ENCODE peak calls at places on chromosomes 16 and 17, in seven cellular contexts. F is K562, M is HepG2, Q is Panc1, J is HCT116, L is H1, C is GM12878. U is an unnamed sample.

GRCh38 chr16:1839554-1839953 is 12.5 kb downstream of the FAHD1 start:
- DNase-seq in F (no peak), M (no peak), Q (no peak), J (no peak), L (no peak), C (no peak), U (no peak)

GRCh38 chr16:69089091-69089912 is 16.2 kb upstream of the HAS3 start:
- DNase-seq in F (peak), M (peak), Q (no peak), J (no peak), L (no peak), C (peak), U (peak)

GRCh38 chr17:62807812-62808575 is at the start of gene MARCHF10:
- DNase-seq in F (peak), M (no peak), Q (no peak), J (no peak), L (peak), C (no peak), U (peak)

GRCh38 chr16:65967376-65967775 is 399.1 kb upstream of the CDH5 start:
- DNase-seq in F (no peak), M (no peak), Q (no peak), J (no peak), L (no peak), C (no peak), U (no peak)

GRCh38 chr17:71864754-71865153 is 256.1 kb upstream of the SOX9 start:
- DNase-seq in F (no peak), M (no peak), Q (no peak), J (no peak), L (no peak), C (no peak), U (no peak)

GRCh38 chr17:2282297-2282873 is 21.2 kb downstream of the SMG6 start:
- DNase-seq in F (peak), M (peak), Q (no peak), J (peak), L (no peak), C (no peak), U (peak)

GRCh38 chr17:67466251-67466650 is 89.2 kb downstream of the PITPNC1 start:
- DNase-seq in F (no peak), M (no peak), Q (no peak), J (no peak), L (no peak), C (no peak), U (no peak)

GRCh38 chr16:20612551-20613470 is 36.6 kb upstream of the ACSM2B start:
- DNase-seq in F (no peak), M (no peak), Q (no peak), J (no peak), L (no peak), C (no peak), U (no peak)

GRCh38 chr17:63919311-63919723 is 678 bp upstream of the GH1 start:
- DNase-seq in F (peak), M (peak), Q (peak), J (peak), L (peak), C (peak), U (peak)

GRCh38 chr16:85593503-85594195 is 19.5 kb upstream of the GSE1 start:
- DNase-seq in F (no peak), M (no peak), Q (no peak), J (no peak), L (no peak), C (no peak), U (peak)

GRCh38 chr16:58028541-58029070 is 3.1 kb downstream of the MMP15 start:
- DNase-seq in F (no peak), M (no peak), Q (no peak), J (no peak), L (no peak), C (no peak), U (peak)

GRCh38 chr17:27879987-27880608 is 13.1 kb downstream of the LYRM9 start:
- DNase-seq in F (peak), M (peak), Q (peak), J (no peak), L (peak), C (peak), U (peak)

GRCh38 chr17:70278846-70279465 is 109.6 kb downstream of the KCNJ2 start:
- DNase-seq in F (no peak), M (no peak), Q (no peak), J (no peak), L (no peak), C (no peak), U (peak)

GRCh38 chr16:67552476-67552875 is 9.8 kb upstream of the CTCF start:
- DNase-seq in F (no peak), M (no peak), Q (no peak), J (no peak), L (no peak), C (no peak), U (no peak)

GRCh38 chr17:69579961-69580677 is 165.6 kb downstream of the MAP2K6 start:
- DNase-seq in F (no peak), M (no peak), Q (no peak), J (no peak), L (no peak), C (no peak), U (no peak)

GRCh38 chr16:54291107-54291980 is 4.8 kb upstream of the IRX3 start:
- DNase-seq in F (no peak), M (no peak), Q (no peak), J (no peak), L (peak), C (no peak), U (no peak)

GRCh38 chr17:55577687-55578086 is 66.4 kb upstream of the SMIM36 start:
- DNase-seq in F (no peak), M (no peak), Q (no peak), J (no peak), L (no peak), C (no peak), U (no peak)
- TF ChIP-seq SIN3A in F (no peak), M (no peak), Q (no peak), J (no peak), L (no peak), C (no peak), U (no peak)

GRCh38 chr17:7838291-7839075 is 4.5 kb downstream of the KDM6B start:
- DNase-seq in F (peak), M (peak), Q (no peak), J (no peak), L (no peak), C (no peak), U (peak)
- H3K27ac ChIP-seq in F (peak), M (peak), Q (peak), J (peak), L (no peak), C (peak), U (peak)

GRCh38 chr17:40363480-40363838 is 1.1 kb downstream of the GJD3 start:
- DNase-seq in F (no peak), M (no peak), Q (no peak), J (no peak), L (peak), C (no peak), U (no peak)
- TF ChIP-seq SIN3A in F (no peak), M (no peak), Q (no peak), J (no peak), L (peak), C (no peak), U (no peak)

GRCh38 chr16:74607967-74608356 is 1.0 kb upstream of the GLG1 start:
- DNase-seq in F (no peak), M (no peak), Q (no peak), J (no peak), L (peak), C (no peak), U (no peak)

GRCh38 chr16:74606521-74607309 is at the start of gene GLG1:
- DNase-seq in F (peak), M (peak), Q (no peak), J (peak), L (peak), C (peak), U (peak)

GRCh38 chr16:74605746-74606520 is 981 bp downstream of the GLG1 start:
- DNase-seq in F (no peak), M (no peak), Q (no peak), J (no peak), L (no peak), C (no peak), U (no peak)

GRCh38 chr16:74608381-74608780 is 1.5 kb upstream of the GLG1 start:
- DNase-seq in F (no peak), M (no peak), Q (no peak), J (no peak), L (no peak), C (no peak), U (no peak)

GRCh38 chr16:74607310-74607966 is 524 bp upstream of the GLG1 start:
- DNase-seq in F (no peak), M (peak), Q (no peak), J (no peak), L (no peak), C (no peak), U (no peak)
- H3K27ac ChIP-seq in F (peak), M (peak), Q (peak), J (peak), L (peak), C (peak), U (peak)

GRCh38 chr17:57002904-57003303 is 25.0 kb downstream of the SCPEP1 start:
- DNase-seq in F (no peak), M (no peak), Q (no peak), J (no peak), L (no peak), C (no peak), U (no peak)
- TF ChIP-seq SIN3A in F (no peak), M (no peak), Q (no peak), J (no peak), L (no peak), C (no peak), U (no peak)

DNA sequence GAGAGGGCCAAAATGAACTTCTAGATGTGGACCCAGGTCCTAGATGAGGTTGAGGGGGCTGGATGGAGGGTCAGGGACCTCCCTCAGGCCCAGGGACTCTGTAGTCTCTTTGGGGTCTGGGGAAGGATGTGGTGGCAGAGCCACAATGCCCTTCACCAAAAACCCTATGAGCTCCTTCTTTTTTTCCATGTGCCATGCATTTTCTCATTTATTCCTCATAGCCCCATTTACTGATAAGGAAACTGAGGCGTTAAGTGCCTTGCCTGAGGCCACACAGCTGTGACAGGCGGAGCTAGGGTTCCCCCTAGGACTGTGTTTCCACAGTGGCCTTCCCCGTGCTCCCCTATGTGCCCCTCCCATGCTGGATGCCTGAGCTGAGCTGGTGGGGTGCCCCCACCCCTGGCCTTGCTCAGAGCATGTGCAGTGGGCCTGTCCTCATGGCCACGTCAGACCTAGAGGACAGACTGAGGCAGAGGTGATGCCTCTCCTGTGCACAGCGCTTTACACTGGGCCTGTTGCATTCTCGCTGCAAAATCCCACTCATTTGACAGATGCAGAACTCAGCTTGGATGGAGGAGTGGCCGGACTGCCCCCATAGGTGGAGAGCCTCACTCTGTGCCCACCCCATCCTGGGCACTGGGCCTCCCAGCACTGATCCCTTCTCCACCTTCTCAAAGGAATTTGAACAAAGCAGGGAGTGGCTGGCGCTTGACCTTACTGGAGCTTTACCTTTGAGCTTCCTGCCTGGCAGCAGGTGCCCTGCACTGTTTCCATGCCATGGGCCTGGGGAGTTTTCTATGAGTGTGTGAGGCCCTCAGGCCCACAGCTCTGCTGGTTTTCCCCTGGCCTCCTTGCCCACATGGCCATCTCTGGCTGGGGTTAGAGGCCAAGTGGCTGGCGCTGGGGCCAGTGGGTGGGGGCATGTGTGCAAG is 2.5 kb downstream of the MAP2K3 start:
- DNase-seq in F (no peak), M (peak), Q (no peak), J (peak), L (no peak), C (no peak), U (no peak)
- H3K27ac ChIP-seq in F (peak), M (peak), Q (peak), J (peak), L (no peak), C (peak), U (peak)

DNA sequence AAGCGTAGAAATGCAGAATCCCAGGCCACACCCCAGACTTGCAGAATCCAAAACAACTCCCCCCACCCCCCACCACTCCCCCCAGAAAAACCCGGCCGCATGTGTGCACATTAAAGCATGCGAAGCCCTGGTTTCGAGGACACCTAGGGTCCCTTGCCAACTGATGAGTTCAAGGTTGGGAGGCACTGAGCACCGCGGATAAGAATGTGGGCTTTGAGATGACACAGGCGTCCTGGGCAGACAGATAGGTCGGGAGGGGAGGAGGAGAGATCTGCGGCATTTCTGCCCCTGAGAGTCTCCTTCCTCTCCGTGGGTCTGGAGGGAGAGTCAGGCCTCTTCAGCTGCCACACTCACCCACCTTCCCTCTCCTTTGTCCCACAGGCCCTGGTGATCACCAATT is 98.3 kb downstream of the ABCC1 start:
- DNase-seq in F (no peak), M (no peak), Q (no peak), J (no peak), L (no peak), C (no peak), U (no peak)
- TF ChIP-seq SIN3A in F (no peak), M (no peak), Q (no peak), J (no peak), L (no peak), C (no peak), U (no peak)

GRCh38 chr16:23509441-23509754 is 896 bp downstream of the GGA2 start:
- DNase-seq in F (no peak), M (no peak), Q (no peak), J (no peak), L (no peak), C (no peak), U (no peak)

GRCh38 chr16:23508589-23509440 is 1.5 kb downstream of the GGA2 start:
- DNase-seq in F (no peak), M (no peak), Q (no peak), J (no peak), L (peak), C (no peak), U (no peak)

GRCh38 chr16:23511731-23512130 is 1.4 kb upstream of the GGA2 start:
- DNase-seq in F (no peak), M (no peak), Q (no peak), J (no peak), L (no peak), C (no peak), U (no peak)

GRCh38 chr16:23510154-23510914 is at the start of gene GGA2:
- DNase-seq in F (peak), M (peak), Q (peak), J (peak), L (peak), C (no peak), U (peak)

DNA sequence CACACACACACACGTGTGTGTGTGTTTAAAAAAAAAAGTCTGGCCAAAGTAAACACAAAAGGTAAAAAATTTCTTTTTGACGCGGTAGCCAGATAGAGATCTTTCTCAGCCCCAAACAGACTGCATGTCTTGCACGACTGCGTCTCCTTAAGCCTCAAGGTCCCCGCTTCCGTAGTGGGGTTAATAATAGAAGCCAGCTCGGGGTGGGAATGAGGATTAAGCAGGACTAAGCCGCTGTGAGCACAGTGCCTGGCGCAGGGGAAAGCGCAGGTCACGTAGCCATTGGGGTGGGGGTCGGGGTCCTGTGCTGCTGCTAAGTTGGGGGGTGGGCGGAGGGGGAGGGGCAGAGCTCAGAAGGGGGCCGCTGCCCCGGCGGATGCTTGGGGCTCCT is 536 bp downstream of the GGA2 start:
- DNase-seq in F (no peak), M (no peak), Q (no peak), J (no peak), L (peak), C (no peak), U (no peak)
- H3K27ac ChIP-seq in F (peak), M (peak), Q (peak), J (peak), L (peak), C (peak), U (peak)

GRCh38 chr17:14359251-14359939 is 58.5 kb downstream of the HS3ST3B1 start:
- DNase-seq in F (no peak), M (peak), Q (no peak), J (no peak), L (no peak), C (peak), U (no peak)
- TF ChIP-seq SIN3A in F (no peak), M (no peak), Q (no peak), J (no peak), L (no peak), C (no peak), U (no peak)

U was measured in SK-N-SH.